ENCODE peak calls at places on chromosomes 16 and 17, in seven cellular contexts. R, I, U, M, N, A and F are unnamed samples.

GRCh38 chr16:48632137-48632774 is 22.3 kb upstream of the N4BP1 start:
- DNase-seq in U (no peak), N (no peak), R (no peak), I (no peak), A (no peak), M (no peak), F (no peak)

GRCh38 chr17:9054611-9055010 is 33.3 kb downstream of the NTN1 start:
- DNase-seq in N (no peak), U (no peak), I (no peak), A (no peak), R (no peak), M (no peak), F (no peak)

GRCh38 chr17:58680038-58680369 is 11.8 kb downstream of the TEX14 start:
- DNase-seq in M (no peak), R (no peak), A (no peak), I (no peak), U (no peak), N (no peak), F (no peak)

GRCh38 chr17:65902831-65903549 is 288.9 kb downstream of the CEP112 start:
- DNase-seq in U (no peak), R (no peak), A (no peak), M (no peak), N (no peak), I (no peak), F (no peak)

GRCh38 chr17:82935944-82936767 is 96.3 kb upstream of the ZNF750 start:
- DNase-seq in N (no peak), I (no peak), M (peak), U (no peak), R (no peak), A (no peak), F (no peak)

GRCh38 chr16:49281843-49282642 is 405 bp upstream of the CBLN1 start:
- DNase-seq in I (no peak), U (no peak), R (peak), N (peak), A (peak), M (peak), F (peak)

GRCh38 chr17:21129023-21129681 is 2.4 kb downstream of the DHRS7B start:
- DNase-seq in A (peak), R (peak), N (peak), I (peak), M (no peak), U (no peak), F (no peak)

GRCh38 chr16:73713301-73713700 is 583.3 kb upstream of the PSMD7 start:
- DNase-seq in N (no peak), U (no peak), A (no peak), I (no peak), R (no peak), M (no peak), F (no peak)

GRCh38 chr17:64596439-64596838 is 65.7 kb downstream of the SMURF2 start:
- DNase-seq in R (no peak), I (no peak), N (no peak), A (no peak), M (no peak), U (no peak), F (no peak)

GRCh38 chr17:66340720-66341119 is 38.3 kb downstream of the PRKCA start:
- DNase-seq in N (no peak), U (no peak), R (no peak), M (no peak), I (no peak), A (no peak), F (no peak)

GRCh38 chr16:86740817-86741799 is 162.8 kb downstream of the FOXL1 start:
- DNase-seq in N (peak), A (peak), U (no peak), I (no peak), M (peak), R (peak), F (no peak)

GRCh38 chr16:56094231-56094630 is 97.1 kb upstream of the GNAO1 start:
- DNase-seq in A (no peak), N (no peak), R (no peak), U (no peak), I (no peak), M (no peak), F (no peak)

GRCh38 chr17:73546770-73547345 is 97.4 kb downstream of the SDK2 start:
- DNase-seq in M (no peak), R (peak), I (no peak), U (peak), A (peak), N (peak), F (peak)

GRCh38 chr16:20225334-20225733 is 102.0 kb downstream of the GP2 start:
- DNase-seq in A (no peak), U (no peak), I (no peak), R (no peak), N (no peak), M (no peak), F (no peak)

GRCh38 chr16:4083347-4083870 is 32.8 kb downstream of the ADCY9 start:
- DNase-seq in A (no peak), M (no peak), R (no peak), I (no peak), N (no peak), U (no peak), F (no peak)

GRCh38 chr16:73024571-73025105 is 23.3 kb downstream of the ZFHX3 start:
- DNase-seq in N (no peak), U (no peak), M (no peak), I (no peak), A (no peak), R (no peak), F (no peak)

GRCh38 chr17:57508706-57509105 is 236.4 kb downstream of the CCDC182 start:
- DNase-seq in A (no peak), U (no peak), I (no peak), M (no peak), R (no peak), N (no peak), F (no peak)

GRCh38 chr17:78933025-78933958 is 8.1 kb upstream of the TIMP2 start:
- DNase-seq in R (peak), M (peak), A (peak), N (peak), U (peak), I (peak), F (peak)

GRCh38 chr16:86598607-86599318 is 20.4 kb downstream of the FOXL1 start:
- DNase-seq in I (no peak), R (no peak), U (no peak), A (peak), N (no peak), M (no peak), F (no peak)

GRCh38 chr17:27906623-27907022 is 13.5 kb upstream of the LYRM9 start:
- DNase-seq in A (no peak), U (no peak), M (no peak), I (no peak), N (no peak), R (no peak), F (no peak)

GRCh38 chr16:55842369-55843104 is 9.6 kb upstream of the CES1 start:
- DNase-seq in U (no peak), M (no peak), A (peak), I (no peak), R (peak), N (peak), F (peak)

GRCh38 chr17:28916302-28916934 is 13.5 kb upstream of the DHRS13 start:
- DNase-seq in A (peak), I (no peak), U (peak), M (no peak), N (peak), R (no peak), F (peak)

GRCh38 chr17:74633261-74633783 is 9.8 kb upstream of the CD300E start:
- DNase-seq in U (no peak), R (no peak), A (no peak), I (no peak), M (no peak), N (no peak), F (no peak)

GRCh38 chr17:64315032-64315490 is 52.0 kb upstream of the TEX2 start:
- DNase-seq in M (peak), A (peak), I (no peak), N (no peak), R (no peak), U (no peak), F (no peak)

GRCh38 chr16:67104061-67104460 is 5.7 kb upstream of the PHAF1 start:
- DNase-seq in A (no peak), U (no peak), N (no peak), M (no peak), I (no peak), R (peak), F (no peak)

GRCh38 chr17:28738680-28739384 is 5.0 kb upstream of the TRAF4 start:
- DNase-seq in A (no peak), N (no peak), R (no peak), M (no peak), I (no peak), U (no peak), F (peak)

GRCh38 chr16:26688105-26688504 is 378.6 kb upstream of the C16orf82 start:
- DNase-seq in I (no peak), A (no peak), M (no peak), N (no peak), U (no peak), R (no peak), F (no peak)

GRCh38 chr17:35011671-35012216 is 31.4 kb downstream of the LIG3 start:
- DNase-seq in M (no peak), N (no peak), I (no peak), R (no peak), U (no peak), A (no peak), F (no peak)

GRCh38 chr17:21209511-21210175 is 4.3 kb downstream of the TMEM11 start:
- DNase-seq in I (no peak), U (no peak), A (no peak), N (no peak), M (peak), R (no peak), F (no peak)

GRCh38 chr17:57666198-57666870 is 78.8 kb downstream of the CCDC182 start:
- DNase-seq in M (no peak), I (no peak), N (no peak), A (no peak), U (peak), R (no peak), F (no peak)

GRCh38 chr16:57187508-57187854 is 1.4 kb downstream of the RSPRY1 start:
- DNase-seq in M (no peak), U (no peak), R (no peak), I (no peak), N (no peak), A (no peak), F (peak)

GRCh38 chr16:53721017-53721416 is 17.1 kb downstream of the FTO start:
- DNase-seq in I (no peak), R (no peak), N (no peak), A (no peak), M (no peak), U (no peak), F (no peak)

GRCh38 chr17:17913695-17914332 is 58.4 kb downstream of the TOM1L2 start:
- DNase-seq in N (peak), A (peak), I (peak), R (peak), M (peak), U (peak), F (peak)

GRCh38 chr17:57948555-57949420 is 6.4 kb downstream of the CUEDC1 start:
- DNase-seq in I (peak), A (peak), U (no peak), N (peak), R (peak), M (no peak), F (no peak)

GRCh38 chr17:73647331-73647730 is 3.1 kb upstream of the SDK2 start:
- DNase-seq in U (no peak), N (no peak), R (no peak), I (no peak), A (no peak), M (no peak), F (no peak)

GRCh38 chr16:1314399-1315068 is 5.1 kb downstream of the UBE2I start:
- DNase-seq in U (no peak), N (no peak), M (no peak), R (no peak), I (no peak), A (no peak), F (no peak)

GRCh38 chr17:9837551-9838471 is 12.1 kb downstream of the GLP2R start:
- DNase-seq in U (peak), R (peak), I (peak), M (peak), A (peak), N (peak), F (no peak)

GRCh38 chr17:63973930-63974593 is 1.3 kb upstream of the SCN4A start:
- DNase-seq in A (no peak), U (no peak), I (no peak), M (no peak), N (peak), R (peak), F (no peak)

GRCh38 chr17:81481815-81482505 is 30.6 kb downstream of the ACTG1 start:
- DNase-seq in U (no peak), A (no peak), R (no peak), I (no peak), M (no peak), N (no peak), F (no peak)

GRCh38 chr17:81479175-81479574 is 33.4 kb downstream of the ACTG1 start:
- DNase-seq in M (no peak), R (no peak), I (no peak), U (no peak), A (no peak), N (no peak), F (no peak)

GRCh38 chr17:81481011-81481799 is 31.4 kb downstream of the ACTG1 start:
- DNase-seq in N (peak), M (peak), R (no peak), I (no peak), U (peak), A (peak), F (no peak)

GRCh38 chr17:81479672-81480071 is 32.9 kb downstream of the ACTG1 start:
- DNase-seq in U (no peak), I (no peak), R (no peak), A (no peak), N (no peak), M (no peak), F (no peak)

GRCh38 chr17:81480140-81480917 is 32.3 kb downstream of the ACTG1 start:
- DNase-seq in M (no peak), R (peak), I (peak), A (peak), N (peak), U (no peak), F (no peak)
- TF ChIP-seq CTCF in M (peak), R (no peak), I (peak), A (no peak), N (no peak), U (no peak), F (no peak)

GRCh38 chr16:31351937-31352315 is 3.0 kb upstream of the ITGAX start:
- DNase-seq in I (no peak), R (no peak), U (no peak), A (no peak), N (no peak), M (no peak), F (peak)
- TF ChIP-seq CTCF in I (no peak), R (no peak), U (no peak), A (no peak), N (no peak), M (no peak), F (no peak)

GRCh38 chr17:395179-395578 is 42.6 kb upstream of the RPH3AL start:
- DNase-seq in N (peak), M (no peak), A (no peak), U (no peak), R (no peak), I (no peak), F (no peak)
- TF ChIP-seq CTCF in N (no peak), M (no peak), A (no peak), U (no peak), R (no peak), I (no peak), F (no peak)

DNA sequence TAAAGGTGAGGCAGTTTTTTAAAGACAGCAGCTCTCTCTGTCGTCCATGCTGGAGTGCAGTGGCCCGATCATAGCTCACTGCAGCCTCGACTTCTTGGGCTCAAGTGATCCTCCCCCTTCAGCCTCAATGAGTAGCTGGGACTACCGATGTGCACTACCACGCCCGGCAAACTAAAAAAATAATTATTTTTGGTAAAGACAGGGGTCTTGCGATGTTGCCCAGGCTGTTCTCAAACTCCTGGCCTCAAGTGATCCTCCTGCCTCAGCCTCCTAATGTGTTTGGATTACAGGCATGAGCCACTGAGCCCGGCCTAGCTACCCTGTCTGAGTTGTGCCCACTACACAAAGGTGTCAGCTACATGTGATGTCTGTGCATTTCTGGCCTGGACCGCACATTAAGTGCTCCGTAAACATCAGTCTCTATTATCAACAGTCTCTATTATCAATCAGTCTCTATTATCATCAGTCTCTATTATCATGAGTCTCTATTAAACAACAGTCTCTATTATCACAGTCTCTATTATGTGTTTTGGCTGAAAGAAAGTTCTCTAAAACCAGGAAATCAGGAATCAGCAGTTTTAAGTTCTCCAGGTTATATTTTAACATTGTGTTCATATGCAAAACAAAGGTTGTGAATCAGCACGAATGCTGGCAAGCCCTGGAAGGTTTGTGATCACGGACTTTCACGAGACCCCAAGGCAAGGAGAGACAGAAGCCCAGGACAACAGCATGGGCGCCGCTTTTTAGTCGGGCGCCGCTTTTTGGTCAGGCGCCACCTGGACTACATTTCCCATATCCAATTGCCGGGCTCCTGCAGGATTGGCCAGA is 696 bp upstream of the WWOX start:
- DNase-seq in M (no peak), U (no peak), N (no peak), R (no peak), A (no peak), I (no peak), F (no peak)
- TF ChIP-seq CTCF in M (no peak), U (no peak), N (peak), R (no peak), A (no peak), I (peak), F (no peak)

DNA sequence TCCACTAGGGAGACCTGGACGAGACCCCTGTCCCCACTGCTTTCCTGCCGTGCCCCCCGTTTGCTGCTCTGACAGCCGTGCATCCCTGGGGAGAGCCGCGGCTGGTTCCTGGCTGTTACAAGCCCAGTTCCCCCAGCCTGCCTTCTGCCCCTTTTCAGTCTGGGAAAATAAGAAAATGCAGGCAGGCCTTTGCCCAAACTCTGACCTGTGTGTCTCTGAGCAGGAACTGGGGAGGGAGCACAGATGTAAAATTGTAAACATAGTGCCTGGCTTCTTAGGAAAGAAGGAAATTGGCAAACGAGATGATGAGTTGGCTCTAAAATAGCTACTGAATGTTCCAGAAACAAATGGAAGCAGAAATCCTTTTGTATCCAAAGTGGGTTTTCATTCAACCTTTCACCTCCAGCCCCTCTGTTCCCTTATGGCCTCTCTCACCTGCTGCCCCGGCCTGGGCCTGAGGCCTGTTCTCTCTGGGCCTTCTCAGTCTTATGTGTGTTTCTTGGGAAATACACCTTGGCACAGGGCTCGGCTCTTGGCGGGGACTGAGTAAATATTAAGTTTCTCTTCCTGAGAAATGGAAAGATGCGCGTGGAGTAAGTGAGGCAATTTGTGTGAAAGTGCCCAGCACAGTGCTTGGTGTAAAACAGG is 67.1 kb downstream of the OR1D5 start:
- DNase-seq in U (no peak), A (peak), N (no peak), I (no peak), R (no peak), M (no peak), F (no peak)
- TF ChIP-seq CTCF in U (no peak), A (no peak), N (no peak), I (no peak), R (no peak), M (no peak), F (no peak)

GRCh38 chr17:50634915-50635719 is 436 bp downstream of the ABCC3 start:
- DNase-seq in I (no peak), A (no peak), R (peak), M (no peak), N (no peak), U (no peak), F (no peak)
- TF ChIP-seq CTCF in I (peak), A (peak), R (peak), M (no peak), N (no peak), U (no peak), F (no peak)